ENCODE peak calls at places on chromosomes 4 and X, in five cellular contexts. O is T follicular helper cell; T is naive thymus-derived CD4-positive, alpha-beta T cell; A is fibroblast of pulmonary artery; E is Right ventricle myocardium inferior. F is an unnamed sample.

GRCh38 chr4:112270051-112270450 is 15.7 kb downstream of the TIFA start:
- DNase-seq in O (no peak), T (no peak), A (no peak), E (no peak), F (no peak)

GRCh38 chrX:116897526-116897925 is 434.8 kb upstream of the CT83 start:
- DNase-seq in O (no peak), T (no peak), A (no peak), E (no peak), F (no peak)

GRCh38 chrX:27555514-27555913 is 34.6 kb upstream of the DCAF8L2 start:
- DNase-seq in O (no peak), T (no peak), A (peak), E (no peak), F (no peak)

GRCh38 chr4:40719008-40719623 is 30.6 kb upstream of the NSUN7 start:
- DNase-seq in O (no peak), T (no peak), A (peak), E (no peak), F (no peak)

GRCh38 chr4:67207941-67208441 is 337.3 kb downstream of the CENPC start:
- DNase-seq in O (no peak), T (no peak), A (no peak), E (no peak), F (no peak)

GRCh38 chr4:14218641-14219040 is 591.1 kb upstream of the BOD1L1 start:
- DNase-seq in O (no peak), T (no peak), A (no peak), E (peak), F (no peak)

GRCh38 chrX:1815456-1816175 is 200.8 kb downstream of the ASMT start:
- DNase-seq in O (no peak), T (no peak), A (no peak), E (no peak), F (no peak)

GRCh38 chr4:103996637-103997036 is 276.9 kb upstream of the TACR3 start:
- DNase-seq in O (no peak), T (no peak), A (peak), E (no peak), F (no peak)

GRCh38 chrX:109643687-109644086 is 18.7 kb upstream of the KCNE5 start:
- DNase-seq in O (no peak), T (no peak), A (no peak), E (no peak), F (no peak)

GRCh38 chr4:109690690-109691410 is 12.4 kb downstream of the CASP6 start:
- DNase-seq in O (no peak), T (peak), A (no peak), E (peak), F (no peak)

GRCh38 chrX:148872153-148872540 is 371.7 kb downstream of the AFF2 start:
- DNase-seq in O (no peak), T (no peak), A (peak), E (no peak), F (no peak)

F was measured in naive B cell.